ENCODE peak calls at places on chromosome 19, in seven cellular contexts. One of them, this sample, is unnamed.

GRCh38 chr19:41189425-41190065 is 3.5 kb upstream of the CYP2S1 start:
- DNase-seq in gastrocnemius medialis: no peak
- DNase-seq in neural crest cell: no peak
- DNase-seq in cardiac fibroblast: no peak
- DNase-seq in brain microvascular endothelial cell: no peak
- DNase-seq in GM12865: no peak
- DNase-seq in GM13977: no peak
- DNase-seq in this sample: no peak

GRCh38 chr19:10120538-10121198 is 969 bp upstream of the EIF3G start:
- DNase-seq in GM13977: no peak
- DNase-seq in neural crest cell: no peak
- DNase-seq in brain microvascular endothelial cell: peak; percentile 74
- DNase-seq in cardiac fibroblast: peak; percentile 89
- DNase-seq in gastrocnemius medialis: no peak
- DNase-seq in GM12865: no peak
- DNase-seq in this sample: no peak

GRCh38 chr19:10419200-10419645 is 1.1 kb upstream of the PDE4A start:
- DNase-seq in gastrocnemius medialis: no peak
- DNase-seq in neural crest cell: no peak
- DNase-seq in GM13977: no peak
- DNase-seq in brain microvascular endothelial cell: no peak
- DNase-seq in cardiac fibroblast: no peak
- DNase-seq in GM12865: no peak
- DNase-seq in this sample: no peak

GRCh38 chr19:14023404-14024235 is 4.3 kb upstream of the RLN3 start:
- DNase-seq in GM13977: no peak
- DNase-seq in neural crest cell: peak; percentile 59
- DNase-seq in gastrocnemius medialis: no peak
- DNase-seq in cardiac fibroblast: peak; percentile 83
- DNase-seq in brain microvascular endothelial cell: peak; percentile 39
- DNase-seq in GM12865: peak; percentile 59
- DNase-seq in this sample: no peak

GRCh38 chr19:13938361-13939027 is at the start of gene PODNL1:
- DNase-seq in neural crest cell: no peak
- DNase-seq in gastrocnemius medialis: no peak
- DNase-seq in cardiac fibroblast: peak; percentile 84
- DNase-seq in brain microvascular endothelial cell: peak; percentile 20
- DNase-seq in GM13977: no peak
- DNase-seq in GM12865: no peak
- DNase-seq in this sample: no peak

GRCh38 chr19:4197625-4198466 is 15.4 kb downstream of the ANKRD24 start:
- DNase-seq in GM12865: no peak
- DNase-seq in cardiac fibroblast: no peak
- DNase-seq in brain microvascular endothelial cell: no peak
- DNase-seq in gastrocnemius medialis: no peak
- DNase-seq in neural crest cell: no peak
- DNase-seq in GM13977: peak; percentile 66
- DNase-seq in this sample: peak; percentile 57

GRCh38 chr19:54448037-54448773 is 794 bp upstream of the LENG8 start:
- DNase-seq in neural crest cell: peak; percentile 38
- DNase-seq in brain microvascular endothelial cell: peak; percentile 35
- DNase-seq in GM12865: no peak
- DNase-seq in gastrocnemius medialis: peak; percentile 51
- DNase-seq in cardiac fibroblast: peak; percentile 74
- DNase-seq in GM13977: no peak
- DNase-seq in this sample: no peak

GRCh38 chr19:19750131-19750841 is 17.4 kb upstream of the ZNF14 start:
- DNase-seq in brain microvascular endothelial cell: no peak
- DNase-seq in GM13977: no peak
- DNase-seq in cardiac fibroblast: no peak
- DNase-seq in gastrocnemius medialis: no peak
- DNase-seq in neural crest cell: no peak
- DNase-seq in GM12865: no peak
- DNase-seq in this sample: no peak

GRCh38 chr19:49390131-49390977 is 2.3 kb downstream of the KASH5 start:
- DNase-seq in GM13977: no peak
- DNase-seq in cardiac fibroblast: no peak
- DNase-seq in gastrocnemius medialis: no peak
- DNase-seq in GM12865: no peak
- DNase-seq in brain microvascular endothelial cell: no peak
- DNase-seq in neural crest cell: no peak
- DNase-seq in this sample: peak; percentile 18

DNA sequence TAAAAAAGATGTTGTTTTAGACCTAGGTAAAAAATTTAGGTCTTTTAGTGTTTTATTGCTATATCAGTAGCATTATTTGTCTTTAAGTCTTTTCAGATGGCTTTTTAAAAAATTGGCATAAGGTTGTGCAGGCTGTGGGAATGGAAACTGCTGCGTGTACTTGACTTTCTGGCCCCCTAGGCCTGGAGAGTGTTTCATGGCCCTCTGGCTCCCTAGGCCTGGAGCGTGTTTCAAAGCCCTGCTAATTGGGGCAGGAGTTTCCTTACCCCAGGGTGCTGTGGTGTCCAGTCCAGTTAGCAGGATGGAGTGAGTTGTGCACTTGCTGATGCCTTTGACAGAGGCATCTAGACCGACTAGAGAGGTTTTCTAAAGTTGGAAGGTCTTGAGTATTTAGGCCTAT is 23.8 kb downstream of the PRAM1 start:
- DNase-seq in gastrocnemius medialis: no peak
- DNase-seq in neural crest cell: no peak
- DNase-seq in brain microvascular endothelial cell: no peak
- DNase-seq in GM12865: no peak
- DNase-seq in GM13977: no peak
- DNase-seq in cardiac fibroblast: no peak
- DNase-seq in this sample: no peak
- TF ChIP-seq CTCF in gastrocnemius medialis: no peak
- TF ChIP-seq CTCF in neural crest cell: no peak
- TF ChIP-seq CTCF in brain microvascular endothelial cell: no peak
- TF ChIP-seq CTCF in GM12865: no peak
- TF ChIP-seq CTCF in GM13977: no peak
- TF ChIP-seq CTCF in cardiac fibroblast: no peak
- TF ChIP-seq CTCF in this sample: no peak

DNA sequence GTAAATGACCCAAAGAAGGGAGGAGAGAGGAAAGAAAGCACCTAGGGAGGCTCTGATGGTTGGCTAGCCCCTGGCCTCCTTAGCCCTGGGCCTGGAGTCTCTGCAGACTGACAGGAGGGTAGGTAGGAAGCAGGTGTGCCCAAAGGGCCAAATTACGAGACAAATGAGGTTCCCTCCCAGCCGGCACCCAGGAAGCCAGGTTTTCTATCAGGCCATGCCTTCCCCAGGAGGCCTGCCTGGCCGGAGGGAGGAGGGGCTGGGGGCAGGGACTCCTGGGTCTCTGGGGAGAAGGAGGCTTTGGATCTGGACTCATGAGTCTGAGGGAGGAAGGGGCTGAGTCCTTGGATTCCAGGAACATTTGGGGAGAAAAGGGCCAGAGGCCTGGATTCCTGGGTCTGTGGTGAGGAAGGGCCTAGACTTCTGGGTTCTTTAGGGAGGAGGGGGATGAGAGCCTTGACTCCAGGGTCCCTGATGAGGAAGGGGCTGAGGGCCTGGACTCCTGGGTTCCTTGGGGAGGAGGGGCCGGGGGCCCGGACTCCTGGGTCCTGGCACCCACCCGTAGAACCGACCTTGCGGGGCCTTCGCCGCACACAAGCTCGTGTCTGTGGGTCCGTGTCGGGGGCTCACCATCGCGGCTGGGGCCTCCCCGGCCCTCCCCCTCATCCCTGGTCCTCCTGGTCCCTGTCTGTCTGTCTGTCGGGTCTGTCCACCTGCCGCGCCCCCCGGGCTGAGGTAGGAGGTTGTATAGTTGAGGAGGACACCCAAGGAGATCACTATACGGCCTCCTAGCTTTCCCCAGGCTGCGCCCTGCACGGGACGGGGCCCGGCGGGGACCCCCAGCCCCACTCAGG is 840 bp upstream of the SPACA6 start:
- DNase-seq in neural crest cell: no peak
- DNase-seq in cardiac fibroblast: no peak
- DNase-seq in brain microvascular endothelial cell: no peak
- DNase-seq in GM12865: no peak
- DNase-seq in gastrocnemius medialis: no peak
- DNase-seq in GM13977: peak; percentile 17
- DNase-seq in this sample: no peak
- TF ChIP-seq CTCF in neural crest cell: no peak
- TF ChIP-seq CTCF in cardiac fibroblast: no peak
- TF ChIP-seq CTCF in brain microvascular endothelial cell: no peak
- TF ChIP-seq CTCF in GM12865: no peak
- TF ChIP-seq CTCF in gastrocnemius medialis: no peak
- TF ChIP-seq CTCF in GM13977: no peak
- TF ChIP-seq CTCF in this sample: no peak

GRCh38 chr19:11693505-11694499 is 44.9 kb downstream of the ZNF823 start:
- DNase-seq in GM12865: peak; percentile 7
- DNase-seq in GM13977: no peak
- DNase-seq in neural crest cell: no peak
- DNase-seq in cardiac fibroblast: peak; percentile 52
- DNase-seq in gastrocnemius medialis: no peak
- DNase-seq in brain microvascular endothelial cell: peak; percentile 73
- DNase-seq in this sample: no peak
- TF ChIP-seq CTCF in GM12865: no peak
- TF ChIP-seq CTCF in GM13977: no peak
- TF ChIP-seq CTCF in neural crest cell: no peak
- TF ChIP-seq CTCF in cardiac fibroblast: no peak
- TF ChIP-seq CTCF in gastrocnemius medialis: no peak
- TF ChIP-seq CTCF in brain microvascular endothelial cell: no peak
- TF ChIP-seq CTCF in this sample: no peak

GRCh38 chr19:37551123-37551993 is 43.2 kb downstream of the ZNF571 start:
- DNase-seq in cardiac fibroblast: peak; percentile 73
- DNase-seq in gastrocnemius medialis: no peak
- DNase-seq in GM12865: peak; percentile 82
- DNase-seq in GM13977: peak; percentile 85
- DNase-seq in neural crest cell: no peak
- DNase-seq in brain microvascular endothelial cell: peak; percentile 61
- DNase-seq in this sample: peak; percentile 91
- TF ChIP-seq CTCF in cardiac fibroblast: peak; percentile 65
- TF ChIP-seq CTCF in gastrocnemius medialis: no peak
- TF ChIP-seq CTCF in GM12865: peak; percentile 39
- TF ChIP-seq CTCF in GM13977: peak; percentile 38
- TF ChIP-seq CTCF in neural crest cell: no peak
- TF ChIP-seq CTCF in brain microvascular endothelial cell: peak; percentile 69
- TF ChIP-seq CTCF in this sample: peak; percentile 50

GRCh38 chr19:39032164-39032918 is at the start of gene FBXO27:
- DNase-seq in GM13977: peak; percentile 30
- DNase-seq in GM12865: no peak
- DNase-seq in cardiac fibroblast: no peak
- DNase-seq in neural crest cell: peak; percentile 5
- DNase-seq in brain microvascular endothelial cell: no peak
- DNase-seq in gastrocnemius medialis: no peak
- DNase-seq in this sample: no peak

GRCh38 chr19:39037194-39037593 is 4.8 kb upstream of the FBXO27 start:
- DNase-seq in brain microvascular endothelial cell: no peak
- DNase-seq in GM12865: no peak
- DNase-seq in cardiac fibroblast: no peak
- DNase-seq in gastrocnemius medialis: no peak
- DNase-seq in neural crest cell: no peak
- DNase-seq in GM13977: no peak
- DNase-seq in this sample: no peak

GRCh38 chr19:39030854-39031367 is 1.4 kb downstream of the FBXO27 start:
- DNase-seq in brain microvascular endothelial cell: no peak
- DNase-seq in neural crest cell: no peak
- DNase-seq in GM13977: peak; percentile 36
- DNase-seq in GM12865: no peak
- DNase-seq in gastrocnemius medialis: no peak
- DNase-seq in cardiac fibroblast: no peak
- DNase-seq in this sample: no peak

DNA sequence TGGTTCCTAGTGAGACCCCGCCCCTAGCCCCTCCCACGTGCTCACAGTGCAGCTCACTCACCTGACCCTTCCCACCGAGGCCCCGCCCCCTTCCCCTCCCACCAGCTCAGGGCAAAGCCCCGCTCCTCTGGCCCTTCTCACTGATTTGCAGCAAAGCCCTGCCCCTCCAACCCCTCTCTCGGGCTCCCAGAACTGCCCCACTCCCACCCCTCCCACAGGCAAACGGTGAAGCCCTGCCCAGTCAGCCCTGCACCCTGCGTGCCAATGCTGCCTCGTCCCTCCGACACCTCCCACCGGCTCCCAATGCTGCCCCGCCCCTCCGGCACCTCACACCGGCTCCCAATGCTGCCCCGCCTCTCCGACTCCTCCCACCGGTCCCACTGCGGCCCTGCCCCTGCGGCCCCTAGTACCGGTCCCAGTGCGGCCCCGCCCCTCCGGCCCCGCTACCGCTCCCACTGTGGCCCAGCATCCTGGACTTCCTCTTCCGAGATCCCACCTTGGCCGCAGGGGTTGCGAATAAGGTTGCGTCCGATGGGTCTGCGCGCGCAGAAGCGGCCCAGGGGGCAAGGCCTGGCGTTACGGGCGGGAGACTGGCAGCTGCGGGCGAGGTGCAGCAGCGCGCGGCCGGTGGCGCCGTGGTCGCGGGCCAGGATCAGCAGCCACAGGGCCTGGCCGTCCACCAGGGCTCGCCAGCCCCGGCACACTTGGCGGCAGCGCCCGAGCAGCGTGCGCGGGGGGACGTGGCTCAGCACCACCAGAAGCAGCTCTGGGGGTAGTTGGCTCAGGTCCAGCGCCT is 783 bp downstream of the FBXO27 start:
- DNase-seq in GM12865: peak; percentile 91
- DNase-seq in GM13977: peak; percentile 94
- DNase-seq in gastrocnemius medialis: peak; percentile 56
- DNase-seq in cardiac fibroblast: peak; percentile 62
- DNase-seq in neural crest cell: peak; percentile 64
- DNase-seq in brain microvascular endothelial cell: peak; percentile 40
- DNase-seq in this sample: peak; percentile 92
- TF ChIP-seq CTCF in GM12865: no peak
- TF ChIP-seq CTCF in GM13977: no peak
- TF ChIP-seq CTCF in gastrocnemius medialis: no peak
- TF ChIP-seq CTCF in cardiac fibroblast: no peak
- TF ChIP-seq CTCF in neural crest cell: no peak
- TF ChIP-seq CTCF in brain microvascular endothelial cell: no peak
- TF ChIP-seq CTCF in this sample: no peak

DNA sequence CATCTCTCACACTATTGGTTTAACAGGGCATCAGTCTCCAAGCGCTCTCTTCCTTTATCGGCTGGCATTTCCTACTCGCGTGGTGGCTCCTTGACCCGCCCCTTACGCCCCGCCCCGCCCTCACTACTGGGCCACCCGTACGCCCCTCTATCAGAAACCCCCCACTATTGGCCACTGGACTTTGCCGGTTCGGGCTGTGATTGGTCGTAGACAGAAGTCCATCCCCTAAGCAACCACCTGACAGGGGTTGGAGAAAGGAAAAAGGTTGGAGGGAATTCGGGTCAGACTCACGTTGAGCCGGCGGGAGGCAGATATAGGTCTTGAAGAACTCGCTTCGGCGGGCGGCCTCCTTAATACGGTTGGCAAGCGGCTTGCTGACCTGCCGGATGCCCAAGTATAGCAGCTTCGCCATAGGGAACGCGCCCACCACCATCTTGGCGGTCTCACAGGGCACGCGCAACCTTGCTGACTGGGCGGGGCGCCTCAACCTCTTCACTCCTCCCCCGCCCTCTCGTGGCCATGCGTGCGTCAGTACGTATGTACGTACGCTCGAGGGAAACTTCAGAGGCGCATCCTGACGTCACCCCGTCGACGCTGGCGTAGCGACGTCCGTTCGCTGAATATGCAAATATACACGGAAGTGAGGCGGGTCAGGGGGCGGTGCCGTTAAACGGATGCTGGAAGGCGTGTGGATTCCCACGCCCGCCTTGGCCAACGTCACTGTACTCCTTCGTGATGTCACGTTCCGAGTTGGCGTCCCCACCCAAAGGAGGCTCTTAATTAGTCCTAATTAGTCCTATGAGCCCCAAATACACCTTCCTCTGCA is at the start of gene OPA3:
- DNase-seq in cardiac fibroblast: peak; percentile 100
- DNase-seq in brain microvascular endothelial cell: peak; percentile 100
- DNase-seq in neural crest cell: peak; percentile 95
- DNase-seq in GM12865: peak; percentile 100
- DNase-seq in gastrocnemius medialis: peak; percentile 100
- DNase-seq in GM13977: peak; percentile 97
- DNase-seq in this sample: peak; percentile 98
- TF ChIP-seq CTCF in cardiac fibroblast: no peak
- TF ChIP-seq CTCF in brain microvascular endothelial cell: no peak
- TF ChIP-seq CTCF in neural crest cell: peak; percentile 58
- TF ChIP-seq CTCF in GM12865: no peak
- TF ChIP-seq CTCF in gastrocnemius medialis: peak; percentile 26
- TF ChIP-seq CTCF in GM13977: no peak
- TF ChIP-seq CTCF in this sample: no peak